ENCODE peak calls at places on chromosomes 3 and 15, in four cellular contexts. M is PC-3, V is prostate gland, T is lung. L is an unnamed sample.
A peak's percentile ranks its signal among the peaks of the same experiment; 100 is the strongest.

GRCh38 chr3:173411288-173412064 is 13.9 kb downstream of the NLGN1 start:
- DNase-seq in M (peak; percentile 61), T (peak; percentile 39), V (no peak), L (peak; percentile 38)

GRCh38 chr3:109177888-109178287 is 41.4 kb downstream of the C3orf85 start:
- DNase-seq in V (no peak), T (no peak), M (no peak), L (peak; percentile 1)

GRCh38 chr3:120448707-120449650 is 1.8 kb downstream of the FSTL1 start:
- DNase-seq in V (no peak), M (peak; percentile 72), T (no peak), L (peak; percentile 76)

GRCh38 chr3:123743121-123743520 is 141.0 kb downstream of the MYLK start:
- DNase-seq in T (no peak), V (no peak), M (no peak), L (no peak)

GRCh38 chr3:171851685-171852084 is 8.5 kb downstream of the TMEM212 start:
- DNase-seq in V (no peak), M (peak; percentile 82), T (no peak), L (no peak)

GRCh38 chr3:54822206-54822605 is 105.7 kb downstream of the LRTM1 start:
- DNase-seq in M (peak; percentile 18), T (peak; percentile 38), V (peak; percentile 36), L (peak; percentile 78)

GRCh38 chr3:43286115-43286885 is at the start of gene SNRK:
- DNase-seq in V (peak; percentile 90), T (peak; percentile 88), M (peak; percentile 89), L (peak; percentile 45)

GRCh38 chr15:23866832-23867231 is 179.7 kb upstream of the NDN start:
- DNase-seq in T (no peak), M (peak; percentile 41), V (no peak), L (no peak)

GRCh38 chr15:74265046-74265639 is 29.0 kb downstream of the CCDC33 start:
- DNase-seq in T (no peak), V (no peak), M (peak; percentile 26), L (peak; percentile 8)

GRCh38 chr3:128505771-128506170 is 12.8 kb upstream of the GATA2 start:
- DNase-seq in M (no peak), T (no peak), V (no peak), L (no peak)

GRCh38 chr15:88987951-88988671 is 74.9 kb upstream of the MFGE8 start:
- DNase-seq in V (no peak), T (no peak), M (peak; percentile 41), L (no peak)

GRCh38 chr3:156818890-156819289 is 7.3 kb upstream of the LEKR1 start:
- DNase-seq in V (no peak), M (peak; percentile 71), T (no peak), L (peak; percentile 96)

GRCh38 chr3:147210676-147211075 is 195.7 kb downstream of the ZIC4 start:
- DNase-seq in M (no peak), V (no peak), T (no peak), L (no peak)

GRCh38 chr15:45402955-45403892 is 24.9 kb upstream of the GATM start:
- DNase-seq in V (no peak), M (peak; percentile 77), T (peak; percentile 50), L (peak; percentile 92)

GRCh38 chr3:157786216-157786615 is 283.0 kb upstream of the VEPH1 start:
- DNase-seq in M (peak; percentile 97), V (no peak), T (no peak), L (peak; percentile 83)

GRCh38 chr3:148950806-148951205 is 40.5 kb upstream of the GYG1 start:
- DNase-seq in T (no peak), V (no peak), M (peak; percentile 33), L (no peak)

GRCh38 chr15:67190326-67190725 is 64.1 kb downstream of the AAGAB start:
- DNase-seq in V (no peak), T (no peak), M (no peak), L (no peak)

GRCh38 chr3:23654571-23654970 is 151.2 kb upstream of the UBE2E1 start:
- DNase-seq in T (no peak), M (no peak), V (no peak), L (no peak)

GRCh38 chr3:23655749-23656148 is 150.0 kb upstream of the UBE2E1 start:
- DNase-seq in M (no peak), V (no peak), T (no peak), L (no peak)

GRCh38 chr3:23656821-23657220 is 148.9 kb upstream of the UBE2E1 start:
- DNase-seq in M (no peak), T (no peak), V (no peak), L (no peak)

GRCh38 chr3:23656199-23656598 is 149.6 kb upstream of the UBE2E1 start:
- DNase-seq in T (no peak), M (no peak), V (no peak), L (no peak)

GRCh38 chr3:23653647-23654525 is 151.9 kb upstream of the UBE2E1 start:
- DNase-seq in T (no peak), M (no peak), V (no peak), L (no peak)
- H3K4me3 ChIP-seq in T (no peak overlapping the region), M (no peak overlapping the region), V (no peak overlapping the region), L (no peak overlapping the region)

DNA sequence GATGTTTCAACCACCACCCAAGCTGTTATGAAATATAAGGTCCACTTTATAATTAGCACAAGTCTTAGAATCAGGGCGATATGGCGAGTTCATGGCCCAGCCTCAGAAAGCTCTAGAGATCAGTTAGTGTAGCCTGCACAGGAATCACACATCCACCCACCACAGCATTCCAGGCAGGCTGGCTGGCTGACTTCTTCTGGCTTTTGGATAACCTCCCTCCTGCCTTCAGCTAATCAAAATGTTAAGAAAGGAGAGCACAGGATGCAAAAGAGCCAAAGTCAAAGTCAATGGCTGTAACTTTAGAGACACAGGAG is 15.3 kb downstream of the SH3BP5 start:
- DNase-seq in M (no peak), T (no peak), V (no peak), L (no peak)
- TF ChIP-seq CTCF in M (no peak), T (no peak), V (no peak), L (no peak)

GRCh38 chr15:42974202-42974862 is 53.8 kb upstream of the TTBK2 start:
- DNase-seq in T (no peak), M (no peak), V (no peak), L (no peak)
- H3K36me3 ChIP-seq in T (peaks cover 19% of the 10 kb centered on the region), M (peaks cover 29% of the 10 kb centered on the region), V (no peaks in the 10 kb centered on the region), L (peaks cover 4% of the 10 kb centered on the region)

GRCh38 chr3:115623414-115623868 is at the start of gene GAP43:
- DNase-seq in M (peak; percentile 15), T (no peak), V (no peak), L (peak; percentile 57)

GRCh38 chr3:115626711-115627110 is 3.4 kb downstream of the GAP43 start:
- DNase-seq in T (no peak), M (no peak), V (no peak), L (no peak)

GRCh38 chr3:115626006-115626409 is 2.7 kb downstream of the GAP43 start:
- DNase-seq in T (no peak), M (no peak), V (no peak), L (no peak)

GRCh38 chr3:115624898-115625297 is 1.6 kb downstream of the GAP43 start:
- DNase-seq in V (no peak), M (no peak), T (no peak), L (no peak)

GRCh38 chr3:115624029-115624645 is 827 bp downstream of the GAP43 start:
- DNase-seq in V (no peak), M (no peak), T (no peak), L (no peak)
- H3K4me3 ChIP-seq in V (no peak overlapping the region), M (no peak overlapping the region), T (no peak overlapping the region), L (no peak overlapping the region)

GRCh38 chr3:185862920-185863319 is 38.1 kb upstream of the IGF2BP2 start:
- DNase-seq in V (no peak), T (no peak), M (no peak), L (no peak)
- TF ChIP-seq CTCF in V (no peak), T (no peak), M (no peak), L (no peak)

DNA sequence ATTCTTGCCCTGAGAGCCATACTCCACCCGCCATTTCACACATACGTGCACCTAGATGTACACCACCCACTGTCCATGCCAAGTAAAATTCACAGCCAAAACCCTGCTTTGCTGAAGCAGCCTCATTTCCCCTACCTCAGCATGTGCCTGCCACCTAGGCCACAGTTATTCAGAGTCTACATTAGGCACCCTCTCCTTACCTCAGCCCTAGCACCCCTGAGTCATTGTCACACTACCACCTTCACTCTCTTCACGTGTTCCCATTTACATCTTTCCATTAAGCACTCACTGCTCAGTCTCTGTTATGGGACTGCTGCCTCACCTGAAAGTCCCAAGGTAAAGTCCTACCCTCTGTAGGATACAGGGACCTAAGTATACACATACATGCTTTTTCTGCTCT is 70.0 kb downstream of the SETD5 start:
- DNase-seq in M (no peak), V (no peak), T (no peak), L (no peak)
- H3K36me3 ChIP-seq in M (peaks cover 83% of the 10 kb centered on the region), V (peaks cover 12% of the 10 kb centered on the region), T (peaks cover 37% of the 10 kb centered on the region), L (peaks cover 51% of the 10 kb centered on the region)